ENCODE peak calls at places on chromosomes 13 and 19, in six cellular contexts. L, E, N, Y, P and R are unnamed samples.

GRCh38 chr19:3073159-3073563 is 10.9 kb upstream of the TLE5 start:
- DNase-seq in E (no peak), N (no peak), L (no peak), P (peak; percentile 93), Y (no peak), R (no peak)

GRCh38 chr13:112172641-112173171 is 105.8 kb downstream of the SOX1 start:
- DNase-seq in P (no peak), L (no peak), Y (no peak), E (no peak), N (no peak), R (no peak)

GRCh38 chr13:112448621-112449544 is 72.7 kb downstream of the SPACA7 start:
- DNase-seq in E (no peak), P (no peak), L (no peak), Y (no peak), N (no peak), R (no peak)

GRCh38 chr19:55283548-55284393 is at the start of gene BRSK1:
- DNase-seq in N (peak; percentile 43), L (no peak), Y (peak; percentile 81), P (peak; percentile 90), E (no peak), R (no peak)

GRCh38 chr13:83485101-83485500 is 397.2 kb downstream of the SLITRK1 start:
- DNase-seq in N (no peak), L (no peak), Y (no peak), P (no peak), E (no peak), R (no peak)

GRCh38 chr13:27147530-27148170 is 24.0 kb downstream of the USP12 start:
- DNase-seq in L (no peak), P (no peak), Y (no peak), N (no peak), E (no peak), R (no peak)

GRCh38 chr19:13417054-13417453 is 89.2 kb downstream of the CACNA1A start:
- DNase-seq in P (no peak), Y (no peak), N (peak; percentile 12), L (no peak), E (no peak), R (no peak)

GRCh38 chr13:113093580-113094409 is 11.8 kb upstream of the F7 start:
- DNase-seq in E (no peak), L (peak; percentile 26), Y (no peak), N (no peak), P (no peak), R (no peak)

GRCh38 chr13:36430247-36431203 is 1.8 kb upstream of the CCNA1 start:
- DNase-seq in E (no peak), L (no peak), N (peak; percentile 18), P (no peak), Y (no peak), R (no peak)

GRCh38 chr13:31476753-31477152 is 262.6 kb upstream of the RXFP2 start:
- DNase-seq in P (peak; percentile 9), L (no peak), N (no peak), E (no peak), Y (no peak), R (no peak)

GRCh38 chr19:13169769-13170168 is 19.6 kb downstream of the IER2 start:
- DNase-seq in N (no peak), Y (peak; percentile 70), L (no peak), E (no peak), P (no peak), R (peak; percentile 52)

GRCh38 chr13:109208522-109208921 is 577.9 kb downstream of the IRS2 start:
- DNase-seq in Y (no peak), E (no peak), L (no peak), P (no peak), N (no peak), R (no peak)

DNA sequence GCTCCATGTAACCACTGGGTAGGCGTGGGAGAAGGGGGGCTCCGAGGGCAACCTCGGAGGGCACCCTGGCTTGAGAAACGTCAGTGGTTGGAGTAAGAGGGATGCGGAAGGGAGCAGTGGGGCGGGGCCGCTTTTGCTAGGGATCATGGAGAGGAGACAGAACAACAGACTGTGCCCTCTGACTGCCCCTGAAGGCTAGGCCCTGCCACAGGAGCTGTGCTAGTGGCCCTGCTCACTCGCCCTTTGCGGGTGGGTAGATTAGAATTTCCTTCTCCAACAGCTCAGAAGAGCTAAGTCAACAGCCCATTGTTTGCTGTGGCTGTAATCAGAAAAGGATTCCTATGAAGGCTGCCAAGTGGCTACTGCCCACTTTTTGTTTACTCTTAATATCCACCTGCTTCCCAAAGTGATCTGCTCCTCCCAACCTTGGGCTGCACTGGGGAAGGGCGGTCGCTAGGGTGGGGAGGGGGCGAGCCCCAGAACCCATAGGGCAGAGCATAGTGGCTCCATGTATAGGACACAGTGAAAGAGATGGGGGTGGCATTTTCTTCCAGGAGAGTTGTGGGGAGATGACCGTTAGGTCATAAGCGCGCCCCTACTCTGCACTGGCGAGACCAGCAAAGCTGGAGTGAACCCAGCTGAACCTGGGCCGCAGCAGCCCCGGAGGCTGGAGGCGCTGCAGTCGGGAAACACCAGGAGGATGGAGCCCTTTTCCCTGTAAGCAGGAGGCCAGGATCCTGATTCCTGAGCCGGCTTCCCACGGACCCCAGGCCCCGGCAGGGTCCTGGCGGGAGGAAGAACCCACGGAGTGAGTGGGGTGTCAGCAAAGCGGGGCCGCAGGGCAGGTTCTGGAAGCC is 1.9 kb upstream of the C1QTNF9 start:
- DNase-seq in E (no peak), L (peak; percentile 73), P (no peak), Y (no peak), N (no peak), R (peak; percentile 49)
- H3K4me1 ChIP-seq in E (no peaks in the 10 kb centered on the region), L (peaks cover 23% of the 10 kb centered on the region), P (no peaks in the 10 kb centered on the region), Y (no peaks in the 10 kb centered on the region), N (no peaks in the 10 kb centered on the region), R (no peaks in the 10 kb centered on the region)

GRCh38 chr19:58515259-58515658 is 3.5 kb upstream of the SLC27A5 start:
- DNase-seq in Y (no peak), N (no peak), L (no peak), P (no peak), E (no peak), R (no peak)

GRCh38 chr19:58514564-58515020 is 2.8 kb upstream of the SLC27A5 start:
- DNase-seq in E (no peak), N (no peak), P (no peak), Y (no peak), L (no peak), R (no peak)

GRCh38 chr19:58513694-58514563 is 2.1 kb upstream of the SLC27A5 start:
- DNase-seq in L (peak; percentile 96), Y (peak; percentile 96), P (peak; percentile 97), N (peak; percentile 92), E (peak; percentile 64), R (peak; percentile 95)

GRCh38 chr19:58511353-58512208 is at the start of gene SLC27A5:
- DNase-seq in L (no peak), E (no peak), Y (peak; percentile 59), N (no peak), P (no peak), R (peak; percentile 58)

DNA sequence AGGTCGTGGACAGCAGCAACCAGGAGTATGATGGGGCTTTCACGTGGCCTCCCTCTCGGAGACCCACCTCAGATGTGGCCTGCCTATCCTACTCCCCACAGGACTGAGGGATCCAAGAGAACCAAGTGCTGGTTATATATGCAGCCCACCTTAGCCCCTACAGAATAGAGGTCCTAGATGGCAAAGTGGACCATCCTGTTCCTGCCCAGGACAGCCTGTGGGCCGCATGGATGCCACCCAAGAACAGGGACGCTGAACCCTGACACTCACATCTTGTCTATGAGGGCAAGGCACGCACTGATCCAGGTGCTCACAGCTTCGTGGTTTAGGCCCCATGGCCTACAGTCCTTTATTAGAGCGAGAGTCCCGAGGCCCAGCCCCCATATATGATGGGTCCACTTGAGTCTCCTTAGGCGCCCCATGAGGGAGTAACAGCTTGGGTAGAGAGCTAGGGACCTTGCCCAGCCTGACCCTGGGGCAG is 1.5 kb upstream of the SLC27A5 start:
- DNase-seq in P (no peak), Y (no peak), E (no peak), N (no peak), L (no peak), R (no peak)
- H3K4me1 ChIP-seq in P (peaks cover 19% of the 10 kb centered on the region), Y (peaks cover 20% of the 10 kb centered on the region), E (peaks cover 49% of the 10 kb centered on the region), N (peaks cover 20% of the 10 kb centered on the region), L (peaks cover 38% of the 10 kb centered on the region), R (peaks cover 34% of the 10 kb centered on the region)

GRCh38 chr13:110521296-110521680 is 40.2 kb downstream of the RAB20 start:
- DNase-seq in P (no peak), N (no peak), E (no peak), L (no peak), Y (no peak), R (no peak)

GRCh38 chr13:110521946-110522345 is 39.6 kb downstream of the RAB20 start:
- DNase-seq in E (no peak), L (peak; percentile 68), P (peak; percentile 19), Y (no peak), N (no peak), R (no peak)

GRCh38 chr13:110523838-110524237 is 37.7 kb downstream of the RAB20 start:
- DNase-seq in N (no peak), L (no peak), P (no peak), E (no peak), Y (no peak), R (peak; percentile 50)

GRCh38 chr13:110524484-110525254 is 36.9 kb downstream of the RAB20 start:
- DNase-seq in N (peak; percentile 51), L (peak; percentile 76), E (no peak), P (no peak), Y (no peak), R (peak; percentile 89)

DNA sequence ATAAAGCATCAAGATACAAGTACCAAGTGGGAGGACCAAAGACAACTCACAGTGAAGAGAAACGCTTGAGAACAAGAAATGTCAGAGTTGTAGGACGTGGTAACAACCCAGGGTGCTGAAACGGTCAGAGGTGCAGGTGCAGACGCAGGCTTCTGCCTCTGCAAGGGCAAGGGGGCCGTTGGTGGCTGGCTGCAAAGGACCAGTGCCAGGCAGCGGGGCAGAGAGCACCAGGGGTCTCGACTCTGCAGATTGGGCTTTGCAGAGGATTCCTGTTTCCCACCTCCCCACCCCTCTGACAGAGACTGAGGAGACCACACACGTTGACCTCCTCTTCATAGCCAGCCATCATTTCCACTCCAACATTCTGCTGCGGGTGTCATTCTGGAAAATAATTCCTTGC is 38.3 kb downstream of the RAB20 start:
- DNase-seq in E (no peak), P (no peak), Y (no peak), N (no peak), L (no peak), R (peak; percentile 41)
- H3K4me1 ChIP-seq in E (peaks cover 100% of the 10 kb centered on the region), P (no peaks in the 10 kb centered on the region), Y (peaks cover 20% of the 10 kb centered on the region), N (peaks cover 4% of the 10 kb centered on the region), L (peaks cover 82% of the 10 kb centered on the region), R (peaks cover 67% of the 10 kb centered on the region)

GRCh38 chr19:17812099-17812498 is 9.2 kb downstream of the INSL3 start:
- DNase-seq in N (no peak), L (no peak), E (no peak), Y (no peak), P (no peak), R (no peak)

GRCh38 chr19:17806945-17807344 is 12.0 kb downstream of the B3GNT3 start:
- DNase-seq in P (no peak), E (no peak), N (no peak), Y (no peak), L (no peak), R (no peak)

GRCh38 chr19:17811681-17812080 is 9.6 kb downstream of the INSL3 start:
- DNase-seq in P (no peak), N (no peak), L (no peak), E (no peak), Y (no peak), R (no peak)

GRCh38 chr19:17807731-17808316 is 12.9 kb downstream of the B3GNT3 start:
- DNase-seq in P (no peak), E (no peak), Y (no peak), N (no peak), L (no peak), R (no peak)

DNA sequence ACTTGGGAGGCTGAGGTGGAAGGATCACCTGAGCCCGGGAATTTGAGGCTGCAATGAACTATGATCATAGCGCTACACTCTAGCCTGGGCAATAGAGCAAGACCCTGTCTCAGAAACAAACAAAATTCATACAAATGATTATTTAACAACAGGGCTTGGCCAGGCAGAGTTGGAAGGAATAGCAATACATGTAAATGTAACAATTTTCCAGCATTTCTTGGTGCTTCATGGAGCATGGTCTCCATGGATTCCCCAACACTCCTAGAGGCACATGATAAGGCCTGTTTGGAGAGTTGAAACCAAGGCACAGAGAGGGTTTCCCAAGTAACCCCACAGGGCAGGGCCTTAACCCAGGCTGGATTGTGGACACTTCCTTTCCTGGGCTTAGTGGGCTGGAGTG is 10.2 kb downstream of the INSL3 start:
- DNase-seq in Y (no peak), P (no peak), N (no peak), L (no peak), E (no peak), R (no peak)
- H3K4me1 ChIP-seq in Y (no peaks in the 10 kb centered on the region), P (no peaks in the 10 kb centered on the region), N (no peaks in the 10 kb centered on the region), L (no peaks in the 10 kb centered on the region), E (no peaks in the 10 kb centered on the region), R (no peaks in the 10 kb centered on the region)